ENCODE peak calls at places on chromosomes 11 and 22, in six cellular contexts. One of them, this sample, is unnamed.

GRCh38 chr11:118998822-118999221 is 884 bp downstream of the CENATAC start:
- DNase-seq in A549: peak
- DNase-seq in adrenal gland: peak
- DNase-seq in brain microvascular endothelial cell: peak
- DNase-seq in cardiac fibroblast: peak
- DNase-seq in cardiac muscle cell: no peak
- DNase-seq in this sample: no peak

GRCh38 chr11:70364745-70365535 is 33.4 kb upstream of the CTTN start:
- DNase-seq in brain microvascular endothelial cell: no peak
- DNase-seq in cardiac muscle cell: no peak
- DNase-seq in A549: no peak
- DNase-seq in adrenal gland: no peak
- DNase-seq in cardiac fibroblast: no peak
- DNase-seq in this sample: no peak

GRCh38 chr22:17753401-17753989 is 20.8 kb downstream of the BID start:
- DNase-seq in cardiac fibroblast: no peak
- DNase-seq in A549: no peak
- DNase-seq in cardiac muscle cell: no peak
- DNase-seq in brain microvascular endothelial cell: peak
- DNase-seq in adrenal gland: no peak
- DNase-seq in this sample: no peak

GRCh38 chr11:121236115-121237001 is 56.2 kb upstream of the SC5D start:
- DNase-seq in A549: no peak
- DNase-seq in brain microvascular endothelial cell: peak
- DNase-seq in cardiac fibroblast: peak
- DNase-seq in adrenal gland: no peak
- DNase-seq in cardiac muscle cell: peak
- DNase-seq in this sample: no peak

GRCh38 chr22:28283025-28283654 is 364.1 kb upstream of the PITPNB start:
- DNase-seq in brain microvascular endothelial cell: peak
- DNase-seq in adrenal gland: no peak
- DNase-seq in A549: no peak
- DNase-seq in cardiac muscle cell: no peak
- DNase-seq in cardiac fibroblast: peak
- DNase-seq in this sample: no peak

GRCh38 chr11:2989551-2989950 is 2.6 kb downstream of the NAP1L4 start:
- DNase-seq in cardiac fibroblast: no peak
- DNase-seq in adrenal gland: no peak
- DNase-seq in brain microvascular endothelial cell: no peak
- DNase-seq in cardiac muscle cell: no peak
- DNase-seq in A549: no peak
- DNase-seq in this sample: no peak

GRCh38 chr22:46389081-46389480 is 53.6 kb downstream of the TRMU start:
- DNase-seq in brain microvascular endothelial cell: no peak
- DNase-seq in A549: no peak
- DNase-seq in cardiac fibroblast: no peak
- DNase-seq in adrenal gland: no peak
- DNase-seq in cardiac muscle cell: no peak
- DNase-seq in this sample: no peak

GRCh38 chr11:44617671-44618461 is 52.4 kb downstream of the CD82 start:
- DNase-seq in A549: no peak
- DNase-seq in cardiac muscle cell: no peak
- DNase-seq in cardiac fibroblast: no peak
- DNase-seq in adrenal gland: no peak
- DNase-seq in brain microvascular endothelial cell: no peak
- DNase-seq in this sample: no peak

GRCh38 chr11:43738600-43739409 is 58.3 kb downstream of the HSD17B12 start:
- DNase-seq in cardiac fibroblast: peak
- DNase-seq in brain microvascular endothelial cell: peak
- DNase-seq in cardiac muscle cell: peak
- DNase-seq in A549: no peak
- DNase-seq in adrenal gland: peak
- DNase-seq in this sample: peak

GRCh38 chr11:18727499-18728236 is 1.7 kb upstream of the IGSF22 start:
- DNase-seq in cardiac muscle cell: peak
- DNase-seq in adrenal gland: peak
- DNase-seq in brain microvascular endothelial cell: peak
- DNase-seq in A549: peak
- DNase-seq in cardiac fibroblast: peak
- DNase-seq in this sample: no peak

GRCh38 chr11:10990637-10991036 is 132.8 kb upstream of the ZBED5 start:
- DNase-seq in cardiac fibroblast: no peak
- DNase-seq in cardiac muscle cell: no peak
- DNase-seq in brain microvascular endothelial cell: no peak
- DNase-seq in adrenal gland: no peak
- DNase-seq in A549: peak
- DNase-seq in this sample: no peak

GRCh38 chr11:117851852-117852251 is 24.6 kb downstream of the FXYD6 start:
- DNase-seq in brain microvascular endothelial cell: no peak
- DNase-seq in cardiac fibroblast: peak
- DNase-seq in adrenal gland: no peak
- DNase-seq in cardiac muscle cell: no peak
- DNase-seq in A549: no peak
- DNase-seq in this sample: no peak

DNA sequence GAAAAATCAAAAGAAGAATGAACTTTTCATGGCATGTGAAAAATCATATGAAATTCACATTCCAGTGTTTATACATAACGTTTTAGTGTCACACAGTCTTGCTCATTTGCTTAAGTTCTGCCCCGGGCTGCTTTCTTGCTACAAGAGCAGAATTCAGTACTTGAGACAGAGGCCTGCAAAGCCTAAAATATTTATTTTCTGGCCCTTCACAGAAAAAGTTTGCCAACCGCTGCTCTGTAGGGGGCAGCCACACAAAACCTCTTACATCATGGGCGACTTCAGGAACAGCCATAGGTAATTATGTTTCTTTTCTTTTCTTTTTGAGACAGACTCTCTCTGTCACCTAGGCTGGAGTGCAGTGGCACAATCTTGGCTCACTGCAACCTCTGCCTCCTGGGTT is 1.0 kb upstream of the ATG2A start:
- DNase-seq in adrenal gland: no peak
- DNase-seq in cardiac muscle cell: peak
- DNase-seq in A549: peak
- DNase-seq in brain microvascular endothelial cell: peak
- DNase-seq in cardiac fibroblast: peak
- DNase-seq in this sample: no peak
- TF ChIP-seq CTCF in adrenal gland: no peak
- TF ChIP-seq CTCF in cardiac muscle cell: peak
- TF ChIP-seq CTCF in A549: no peak
- TF ChIP-seq CTCF in brain microvascular endothelial cell: peak
- TF ChIP-seq CTCF in cardiac fibroblast: peak
- TF ChIP-seq CTCF in this sample: peak

DNA sequence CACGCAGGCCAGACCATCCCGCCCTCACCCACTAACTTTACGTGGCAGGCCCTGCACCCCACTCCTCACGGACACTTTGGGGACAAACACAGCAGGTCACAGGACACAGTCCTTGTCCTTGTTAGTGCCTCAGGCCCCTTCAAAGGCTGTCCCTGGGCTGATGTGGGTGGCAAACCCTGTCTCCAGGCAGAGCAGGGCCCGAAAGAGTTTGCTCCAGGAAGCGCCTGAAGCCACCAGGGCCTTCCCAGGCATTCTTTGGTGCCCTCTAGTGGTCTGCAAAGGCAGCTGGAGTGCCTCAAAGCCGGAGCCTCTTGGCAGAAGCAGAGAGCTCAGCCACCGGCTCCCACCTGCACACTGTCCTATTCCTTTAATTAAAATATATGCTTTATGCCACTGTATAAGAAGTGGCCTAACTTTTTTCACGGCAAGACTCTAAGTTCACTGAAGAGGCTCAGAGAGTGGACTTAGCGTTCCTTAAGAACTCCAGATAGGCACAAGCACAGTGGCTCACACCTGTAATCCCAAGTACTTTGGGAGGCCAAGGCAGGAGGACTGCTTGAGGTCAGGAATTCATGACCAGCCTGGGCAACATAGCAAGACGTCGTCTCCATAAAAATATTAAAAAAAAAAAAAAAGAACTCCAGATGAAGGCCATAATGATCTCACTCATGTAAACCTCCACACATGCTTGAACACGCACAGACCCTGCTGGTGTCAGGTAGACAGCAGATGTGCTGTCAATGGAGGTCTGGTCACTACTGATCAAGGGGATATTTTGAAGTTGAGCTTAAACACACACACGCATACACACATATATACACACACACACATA is 11.1 kb downstream of the TXN2 start:
- DNase-seq in cardiac muscle cell: peak
- DNase-seq in brain microvascular endothelial cell: peak
- DNase-seq in A549: peak
- DNase-seq in cardiac fibroblast: peak
- DNase-seq in adrenal gland: peak
- DNase-seq in this sample: peak
- H3K4me3 ChIP-seq in cardiac muscle cell: no peak
- H3K4me3 ChIP-seq in brain microvascular endothelial cell: no peak
- H3K4me3 ChIP-seq in A549: no peak
- H3K4me3 ChIP-seq in cardiac fibroblast: no peak
- H3K4me3 ChIP-seq in adrenal gland: no peak
- H3K4me3 ChIP-seq in this sample: no peak

DNA sequence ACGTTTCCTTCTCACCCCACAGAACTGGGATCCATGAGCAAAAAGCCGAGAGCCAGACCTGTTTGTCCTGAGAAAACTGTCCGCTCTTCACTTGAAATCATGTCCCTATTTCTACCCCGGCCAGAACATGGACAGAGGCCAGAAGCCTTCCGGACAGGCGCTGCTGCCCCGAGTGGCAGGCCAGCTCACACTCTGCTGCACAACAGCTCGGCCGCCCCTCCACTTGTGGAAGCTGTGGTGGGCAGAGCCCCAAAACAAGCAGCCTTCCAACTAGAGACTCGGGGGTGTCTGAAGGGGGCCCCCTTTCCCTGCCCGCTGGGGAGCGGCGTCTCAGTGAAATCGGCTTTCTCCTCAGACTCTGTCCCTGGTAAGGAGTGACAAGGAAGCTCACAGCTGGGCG is 24.0 kb downstream of the CD5 start:
- DNase-seq in brain microvascular endothelial cell: no peak
- DNase-seq in cardiac fibroblast: peak
- DNase-seq in adrenal gland: no peak
- DNase-seq in cardiac muscle cell: peak
- DNase-seq in A549: no peak
- DNase-seq in this sample: no peak
- TF ChIP-seq CTCF in brain microvascular endothelial cell: peak
- TF ChIP-seq CTCF in cardiac fibroblast: peak
- TF ChIP-seq CTCF in adrenal gland: no peak
- TF ChIP-seq CTCF in cardiac muscle cell: peak
- TF ChIP-seq CTCF in A549: no peak
- TF ChIP-seq CTCF in this sample: no peak

DNA sequence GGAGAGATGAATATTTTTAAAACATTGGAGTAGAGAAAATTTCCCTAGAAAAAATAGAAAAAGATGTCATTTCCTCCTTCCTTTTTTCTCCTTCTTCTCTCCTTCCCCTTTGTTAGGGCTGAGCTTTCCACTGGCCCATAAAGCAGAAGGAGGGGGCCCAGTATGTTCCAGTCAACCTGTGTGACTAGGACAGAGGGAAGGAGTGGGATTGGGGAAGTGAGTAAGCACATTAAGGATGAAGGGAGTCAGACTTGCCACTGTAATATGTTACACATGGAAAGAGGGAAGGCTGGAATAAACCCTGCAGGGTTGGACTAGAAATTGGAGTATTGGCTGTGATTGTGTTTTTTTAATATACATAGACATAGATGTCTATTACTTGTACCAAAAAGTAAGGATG is 20.1 kb upstream of the SPINDOC start:
- DNase-seq in cardiac fibroblast: no peak
- DNase-seq in cardiac muscle cell: no peak
- DNase-seq in adrenal gland: no peak
- DNase-seq in brain microvascular endothelial cell: no peak
- DNase-seq in A549: no peak
- DNase-seq in this sample: no peak
- H3K4me3 ChIP-seq in cardiac fibroblast: no peak
- H3K4me3 ChIP-seq in cardiac muscle cell: no peak
- H3K4me3 ChIP-seq in adrenal gland: no peak
- H3K4me3 ChIP-seq in brain microvascular endothelial cell: no peak
- H3K4me3 ChIP-seq in A549: no peak
- H3K4me3 ChIP-seq in this sample: no peak

DNA sequence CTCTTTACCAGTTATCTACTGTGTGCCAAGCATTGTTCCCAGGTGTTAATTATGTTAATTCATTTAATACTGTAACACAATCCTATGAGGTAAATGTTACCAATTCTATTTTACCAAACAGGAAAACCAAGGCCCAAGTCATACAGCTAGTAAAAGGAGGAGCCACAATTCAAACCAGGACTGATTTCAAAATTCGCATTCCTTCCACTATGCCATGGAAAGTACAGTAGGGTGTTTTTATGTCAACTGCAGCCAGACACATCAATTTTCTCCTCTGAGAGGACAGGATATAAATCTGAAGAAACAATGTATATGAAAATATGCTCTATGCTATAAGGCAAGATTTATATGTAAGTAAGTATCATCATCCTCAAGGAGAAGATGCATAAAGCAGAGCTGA is 104.3 kb downstream of the RPL27A start:
- DNase-seq in cardiac fibroblast: peak
- DNase-seq in cardiac muscle cell: no peak
- DNase-seq in adrenal gland: no peak
- DNase-seq in A549: no peak
- DNase-seq in brain microvascular endothelial cell: no peak
- DNase-seq in this sample: no peak
- TF ChIP-seq CTCF in cardiac fibroblast: no peak
- TF ChIP-seq CTCF in cardiac muscle cell: peak
- TF ChIP-seq CTCF in adrenal gland: no peak
- TF ChIP-seq CTCF in A549: no peak
- TF ChIP-seq CTCF in brain microvascular endothelial cell: peak
- TF ChIP-seq CTCF in this sample: no peak

DNA sequence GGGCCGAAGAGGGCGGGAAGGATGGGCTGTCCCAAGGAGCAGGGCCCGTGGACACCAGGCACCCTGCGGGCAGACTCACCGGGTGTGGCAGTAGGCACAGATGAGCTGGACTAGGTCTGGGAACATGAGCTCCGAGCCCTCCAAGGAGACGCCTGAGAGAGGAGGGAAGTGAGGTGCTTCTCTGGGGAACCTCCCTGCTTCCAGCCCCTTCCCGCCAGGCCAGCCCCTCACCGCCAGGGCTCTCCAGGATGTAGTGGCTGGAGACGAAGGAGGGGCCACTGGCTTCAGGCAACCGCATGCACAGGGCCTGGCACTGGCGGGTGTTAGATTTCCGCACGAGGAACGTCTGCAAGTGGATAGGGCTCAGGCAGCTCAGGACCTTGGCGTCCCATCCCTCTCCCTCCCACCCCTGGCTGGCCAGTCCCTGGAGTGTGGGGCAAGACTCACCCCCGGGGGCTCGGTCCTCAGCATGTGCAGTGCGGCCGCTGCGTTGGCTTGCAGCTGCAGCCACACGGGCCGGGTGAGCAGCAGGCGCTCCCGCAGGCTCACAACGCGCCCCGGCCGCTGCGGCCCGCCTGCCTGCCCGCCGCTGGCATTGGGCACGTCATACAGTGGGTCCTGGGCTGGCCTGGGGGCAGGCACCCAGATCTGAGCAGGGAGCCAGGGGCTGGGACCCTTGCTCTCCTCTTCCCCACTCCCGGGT is 552 bp downstream of the RIN1 start:
- DNase-seq in adrenal gland: no peak
- DNase-seq in A549: no peak
- DNase-seq in cardiac muscle cell: peak
- DNase-seq in brain microvascular endothelial cell: peak
- DNase-seq in cardiac fibroblast: peak
- DNase-seq in this sample: no peak
- H3K4me3 ChIP-seq in adrenal gland: peak
- H3K4me3 ChIP-seq in A549: peak
- H3K4me3 ChIP-seq in cardiac muscle cell: peak
- H3K4me3 ChIP-seq in brain microvascular endothelial cell: peak
- H3K4me3 ChIP-seq in cardiac fibroblast: peak
- H3K4me3 ChIP-seq in this sample: no peak

GRCh38 chr11:64502634-64503033 is 88.4 kb upstream of the SLC22A12 start:
- DNase-seq in adrenal gland: no peak
- DNase-seq in cardiac fibroblast: no peak
- DNase-seq in A549: no peak
- DNase-seq in brain microvascular endothelial cell: no peak
- DNase-seq in cardiac muscle cell: no peak
- DNase-seq in this sample: no peak
- TF ChIP-seq CTCF in adrenal gland: no peak
- TF ChIP-seq CTCF in cardiac fibroblast: no peak
- TF ChIP-seq CTCF in A549: no peak
- TF ChIP-seq CTCF in brain microvascular endothelial cell: no peak
- TF ChIP-seq CTCF in cardiac muscle cell: no peak
- TF ChIP-seq CTCF in this sample: no peak

This sample was measured in LNCaP clone FGC.